ENCODE peak calls at places on chromosomes 3 and 15, in four cellular contexts. G is HepG2, A is WTC11, H is GM12878. Q is an unnamed sample.

GRCh38 chr3:29695201-29695904 is 414.5 kb downstream of the RBMS3 start:
- DNase-seq in G (no peak), A (no peak), H (no peak), Q (no peak)

GRCh38 chr15:89936051-89936792 is 23.5 kb upstream of the ARPIN start:
- DNase-seq in G (no peak), A (no peak), H (no peak), Q (no peak)

GRCh38 chr3:155230382-155230781 is 63.1 kb downstream of the STRIT1 start:
- DNase-seq in G (no peak), A (no peak), H (no peak), Q (no peak)

GRCh38 chr3:114447545-114447944 is 153.7 kb downstream of the TIGIT start:
- DNase-seq in G (no peak), A (no peak), H (no peak), Q (no peak)

GRCh38 chr3:183857863-183858262 is 26.8 kb downstream of the PARL start:
- DNase-seq in G (no peak), A (no peak), H (no peak), Q (no peak)

GRCh38 chr3:65963787-65964707 is 74.7 kb downstream of the MAGI1 start:
- DNase-seq in G (peak), A (no peak), H (peak), Q (peak)

GRCh38 chr3:25784971-25785370 is 1.7 kb upstream of the NGLY1 start:
- DNase-seq in G (no peak), A (no peak), H (no peak), Q (no peak)

GRCh38 chr15:69497634-69498033 is 45.0 kb downstream of the RPLP1 start:
- DNase-seq in G (no peak), A (no peak), H (no peak), Q (no peak)

GRCh38 chr3:34969513-34969912 is 669.8 kb upstream of the ARPP21 start:
- DNase-seq in G (no peak), A (no peak), H (no peak), Q (no peak)

GRCh38 chr3:197820550-197821335 is 29.7 kb downstream of the LRCH3 start:
- DNase-seq in G (peak), A (no peak), H (no peak), Q (no peak)

GRCh38 chr15:36362508-36362907 is 216.9 kb upstream of the CDIN1 start:
- DNase-seq in G (no peak), A (no peak), H (no peak), Q (no peak)

GRCh38 chr3:166052440-166052839 is 215.2 kb upstream of the BCHE start:
- DNase-seq in G (peak), A (no peak), H (no peak), Q (no peak)

GRCh38 chr15:65767895-65768294 is 24.2 kb downstream of the DENND4A start:
- DNase-seq in G (no peak), A (no peak), H (no peak), Q (no peak)

GRCh38 chr3:134992586-134992985 is 197.5 kb downstream of the EPHB1 start:
- DNase-seq in G (no peak), A (no peak), H (no peak), Q (no peak)

GRCh38 chr3:57577786-57578185 is 19.4 kb downstream of the ARF4 start:
- DNase-seq in G (no peak), A (no peak), H (no peak), Q (no peak)

GRCh38 chr15:80780416-80781221 is 1.4 kb downstream of the CEMIP start:
- DNase-seq in G (peak), A (peak), H (no peak), Q (peak)

GRCh38 chr15:39391230-39391629 is 189.6 kb upstream of the THBS1 start:
- DNase-seq in G (no peak), A (no peak), H (no peak), Q (no peak)

GRCh38 chr3:197960694-197961581 is 921 bp downstream of the LMLN start:
- DNase-seq in G (no peak), A (no peak), H (no peak), Q (peak)

GRCh38 chr3:156448300-156448699 is 106.6 kb downstream of the SSR3 start:
- DNase-seq in G (peak), A (peak), H (no peak), Q (peak)

GRCh38 chr3:136733317-136733833 is 18.8 kb downstream of the STAG1 start:
- DNase-seq in G (no peak), A (no peak), H (no peak), Q (no peak)

GRCh38 chr3:8386221-8386620 is 115.4 kb upstream of the LMCD1 start:
- DNase-seq in G (no peak), A (no peak), H (no peak), Q (no peak)

GRCh38 chr15:30791239-30791638 is 112.5 kb upstream of the FAN1 start:
- DNase-seq in G (no peak), A (peak), H (no peak), Q (peak)

GRCh38 chr3:122493296-122493695 is 21.4 kb downstream of the KPNA1 start:
- DNase-seq in G (no peak), A (no peak), H (no peak), Q (no peak)

GRCh38 chr15:80563372-80563997 is 131.6 kb upstream of the ABHD17C start:
- DNase-seq in G (no peak), A (no peak), H (no peak), Q (no peak)

GRCh38 chr15:50765202-50765967 is at the start of gene SPPL2A:
- DNase-seq in G (peak), A (peak), H (no peak), Q (peak)

GRCh38 chr3:45473841-45474240 is 85.5 kb downstream of the LARS2 start:
- DNase-seq in G (no peak), A (no peak), H (no peak), Q (no peak)

GRCh38 chr3:6542795-6543194 is 318.1 kb upstream of the GRM7 start:
- DNase-seq in G (peak), A (no peak), H (no peak), Q (no peak)

GRCh38 chr3:43790476-43790875 is 99.7 kb downstream of the ABHD5 start:
- DNase-seq in G (no peak), A (no peak), H (no peak), Q (no peak)

GRCh38 chr3:17730318-17730967 is 12.0 kb downstream of the TBC1D5 start:
- DNase-seq in G (peak), A (no peak), H (no peak), Q (peak)

GRCh38 chr15:46304320-46304719 is 669.5 kb downstream of the SQOR start:
- DNase-seq in G (peak), A (peak), H (no peak), Q (peak)
- TF ChIP-seq TCF7 in G (no peak), A (no peak), H (no peak), Q (no peak)

GRCh38 chr3:143810866-143811265 is 37.4 kb downstream of the SLC9A9 start:
- DNase-seq in G (no peak), A (no peak), H (no peak), Q (no peak)

GRCh38 chr3:143808999-143809700 is 39.1 kb downstream of the SLC9A9 start:
- DNase-seq in G (no peak), A (no peak), H (no peak), Q (no peak)

GRCh38 chr3:143812411-143812968 is 35.8 kb downstream of the SLC9A9 start:
- DNase-seq in G (no peak), A (no peak), H (no peak), Q (no peak)

GRCh38 chr3:143814358-143814968 is 33.8 kb downstream of the SLC9A9 start:
- DNase-seq in G (no peak), A (no peak), H (no peak), Q (no peak)

GRCh38 chr3:143811602-143812001 is 36.7 kb downstream of the SLC9A9 start:
- DNase-seq in G (no peak), A (no peak), H (no peak), Q (no peak)
- TF ChIP-seq TCF7 in G (no peak), A (no peak), H (no peak), Q (no peak)

DNA sequence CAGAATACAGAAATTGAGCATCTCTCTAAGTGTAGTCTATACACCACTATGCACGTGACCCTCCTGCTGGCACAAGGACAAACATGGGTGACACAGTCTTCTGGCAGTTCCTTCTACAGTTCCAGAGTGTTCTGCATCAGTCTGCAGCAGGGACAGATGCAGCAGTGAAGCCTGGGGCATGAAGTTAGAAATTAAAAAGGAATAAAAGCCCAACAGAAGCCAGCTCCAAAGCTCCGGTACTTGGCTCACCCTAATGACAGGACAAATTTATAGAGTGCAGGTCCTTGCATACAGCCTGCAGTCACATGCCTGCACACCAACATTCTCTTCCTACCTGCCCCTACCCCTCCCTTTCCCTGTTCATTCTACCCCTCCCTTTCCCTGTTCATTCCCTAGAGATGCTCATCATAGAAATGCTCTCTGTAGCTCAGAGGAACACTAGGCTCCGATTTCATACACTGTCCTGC is 15.0 kb downstream of the UACA start:
- DNase-seq in G (no peak), A (no peak), H (no peak), Q (no peak)
- TF ChIP-seq TCF7 in G (no peak), A (no peak), H (no peak), Q (no peak)

GRCh38 chr3:103904991-103905390 is 1461.7 kb upstream of the ALCAM start:
- DNase-seq in G (no peak), A (no peak), H (no peak), Q (no peak)
- TF ChIP-seq TCF7 in G (no peak), A (no peak), H (no peak), Q (no peak)

DNA sequence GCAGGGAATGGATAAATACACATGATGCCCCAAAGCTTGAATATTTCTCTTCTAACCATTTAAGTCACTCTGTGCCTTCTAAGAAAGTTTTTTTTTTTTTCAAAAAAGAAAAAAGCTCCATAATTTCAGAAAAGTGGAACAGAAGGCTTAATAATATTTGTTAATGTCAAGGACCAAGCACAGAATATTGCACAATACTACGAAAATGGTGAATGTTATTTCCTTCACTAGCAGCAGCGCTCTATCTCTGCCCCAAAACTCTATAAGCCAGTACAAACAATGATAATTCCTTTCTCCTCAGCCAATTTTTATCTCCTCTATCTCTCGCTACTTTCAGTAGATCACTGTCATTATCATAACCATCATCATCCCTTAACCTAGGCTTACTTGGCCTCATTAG is 72.7 kb downstream of the FEZF2 start:
- DNase-seq in G (no peak), A (no peak), H (no peak), Q (no peak)
- TF ChIP-seq TCF7 in G (no peak), A (no peak), H (no peak), Q (no peak)

DNA sequence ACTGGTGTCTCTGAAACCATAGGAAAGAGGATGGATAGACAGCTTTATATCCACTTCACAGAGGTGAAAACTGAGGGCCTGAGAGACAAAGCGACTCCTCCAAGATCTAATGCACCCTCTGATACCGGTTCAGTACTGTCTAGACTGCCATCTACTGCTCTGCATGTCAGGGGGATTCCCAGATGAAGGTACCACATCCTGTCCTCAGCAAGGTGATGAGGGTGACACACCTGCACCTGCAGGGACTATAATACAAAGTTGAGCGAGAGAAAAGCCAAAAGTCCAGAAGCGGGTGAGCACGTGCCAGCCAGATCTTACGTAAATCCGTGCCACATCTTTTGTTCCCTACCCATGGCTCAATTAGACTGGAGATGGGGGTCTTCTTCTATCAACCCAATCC is 32.5 kb upstream of the HES1 start:
- DNase-seq in G (no peak), A (no peak), H (no peak), Q (no peak)
- TF ChIP-seq TCF7 in G (no peak), A (no peak), H (no peak), Q (no peak)

GRCh38 chr15:57026016-57026602 is 107.7 kb downstream of the TCF12 start:
- DNase-seq in G (no peak), A (no peak), H (no peak), Q (no peak)
- TF ChIP-seq TCF7 in G (no peak), A (no peak), H (no peak), Q (no peak)